ENCODE peak calls at places on chromosomes 1 and 21, in four cellular contexts. One of them, this sample, is unnamed. For H3K4me1, the result is how much of the 10 kb centered on the place peaks cover.

GRCh38 chr1:164689672-164690655 is 131.0 kb downstream of the PBX1 start:
- DNase-seq in GM23248: no peak
- DNase-seq in neural progenitor cell: peak
- DNase-seq in MM.1S: no peak
- DNase-seq in this sample: no peak

GRCh38 chr1:12184008-12184681 is 17.4 kb downstream of the TNFRSF1B start:
- DNase-seq in MM.1S: no peak
- DNase-seq in GM23248: peak
- DNase-seq in neural progenitor cell: peak
- DNase-seq in this sample: peak

GRCh38 chr1:219659005-219659632 is 46.2 kb upstream of the ZC3H11B start:
- DNase-seq in GM23248: peak
- DNase-seq in MM.1S: no peak
- DNase-seq in neural progenitor cell: no peak
- DNase-seq in this sample: no peak

GRCh38 chr1:5637171-5637570 is 355.1 kb downstream of the NPHP4 start:
- DNase-seq in GM23248: peak
- DNase-seq in neural progenitor cell: peak
- DNase-seq in MM.1S: no peak
- DNase-seq in this sample: no peak

GRCh38 chr1:10213186-10213585 is 2.8 kb downstream of the KIF1B start:
- DNase-seq in MM.1S: no peak
- DNase-seq in neural progenitor cell: peak
- DNase-seq in GM23248: peak
- DNase-seq in this sample: no peak

GRCh38 chr1:29280780-29281131 is 44.4 kb downstream of the PTPRU start:
- DNase-seq in neural progenitor cell: no peak
- DNase-seq in GM23248: peak
- DNase-seq in MM.1S: no peak
- DNase-seq in this sample: peak

GRCh38 chr1:111769517-111770146 is 13.9 kb downstream of the DDX20 start:
- DNase-seq in MM.1S: peak
- DNase-seq in neural progenitor cell: peak
- DNase-seq in GM23248: peak
- DNase-seq in this sample: peak

GRCh38 chr1:91564888-91565700 is 64.4 kb downstream of the CDC7 start:
- DNase-seq in neural progenitor cell: peak
- DNase-seq in MM.1S: no peak
- DNase-seq in GM23248: peak
- DNase-seq in this sample: no peak

GRCh38 chr21:41171210-41171609 is 3.2 kb downstream of the BACE2 start:
- DNase-seq in MM.1S: no peak
- DNase-seq in GM23248: no peak
- DNase-seq in neural progenitor cell: no peak
- DNase-seq in this sample: no peak

GRCh38 chr1:33039840-33040239 is 3.2 kb upstream of the AK2 start:
- DNase-seq in MM.1S: no peak
- DNase-seq in neural progenitor cell: no peak
- DNase-seq in GM23248: no peak
- DNase-seq in this sample: no peak

GRCh38 chr1:182624582-182624981 is 20.4 kb upstream of the RGS16 start:
- DNase-seq in neural progenitor cell: no peak
- DNase-seq in MM.1S: no peak
- DNase-seq in GM23248: no peak
- DNase-seq in this sample: no peak

GRCh38 chr1:22077728-22078127 is 25.2 kb downstream of the CDC42 start:
- DNase-seq in GM23248: peak
- DNase-seq in MM.1S: no peak
- DNase-seq in neural progenitor cell: no peak
- DNase-seq in this sample: no peak

GRCh38 chr1:156852414-156852874 is 6.5 kb downstream of the INSRR start:
- DNase-seq in GM23248: peak
- DNase-seq in neural progenitor cell: no peak
- DNase-seq in MM.1S: no peak
- DNase-seq in this sample: no peak

GRCh38 chr21:40516336-40516735 is 330.6 kb downstream of the DSCAM start:
- DNase-seq in MM.1S: no peak
- DNase-seq in neural progenitor cell: peak
- DNase-seq in GM23248: no peak
- DNase-seq in this sample: no peak

GRCh38 chr1:39540504-39541031 is 36.0 kb downstream of the PABPC4 start:
- DNase-seq in GM23248: peak
- DNase-seq in neural progenitor cell: no peak
- DNase-seq in MM.1S: no peak
- DNase-seq in this sample: no peak

GRCh38 chr21:37319551-37319950 is 47.0 kb upstream of the DYRK1A start:
- DNase-seq in neural progenitor cell: no peak
- DNase-seq in MM.1S: no peak
- DNase-seq in GM23248: no peak
- DNase-seq in this sample: no peak

GRCh38 chr1:239951518-239952130 is 140.1 kb upstream of the FMN2 start:
- DNase-seq in MM.1S: peak
- DNase-seq in GM23248: peak
- DNase-seq in neural progenitor cell: peak
- DNase-seq in this sample: peak

GRCh38 chr1:19636065-19636464 is 8.0 kb upstream of the NBL1 start:
- DNase-seq in neural progenitor cell: no peak
- DNase-seq in MM.1S: no peak
- DNase-seq in GM23248: no peak
- DNase-seq in this sample: no peak

GRCh38 chr1:193799948-193800690 is 613.7 kb upstream of the B3GALT2 start:
- DNase-seq in GM23248: no peak
- DNase-seq in neural progenitor cell: no peak
- DNase-seq in MM.1S: no peak
- DNase-seq in this sample: no peak

GRCh38 chr21:44931137-44931500 is 8.7 kb upstream of the SLX9 start:
- DNase-seq in MM.1S: no peak
- DNase-seq in neural progenitor cell: no peak
- DNase-seq in GM23248: peak
- DNase-seq in this sample: no peak

GRCh38 chr21:37398697-37399096 is 32.1 kb downstream of the DYRK1A start:
- DNase-seq in GM23248: no peak
- DNase-seq in neural progenitor cell: no peak
- DNase-seq in MM.1S: no peak
- DNase-seq in this sample: no peak

GRCh38 chr1:219433471-219434131 is 179.3 kb downstream of the ZC3H11B start:
- DNase-seq in neural progenitor cell: no peak
- DNase-seq in MM.1S: no peak
- DNase-seq in GM23248: no peak
- DNase-seq in this sample: no peak

GRCh38 chr1:171611306-171611705 is 10.7 kb upstream of the MYOCOS start:
- DNase-seq in neural progenitor cell: no peak
- DNase-seq in GM23248: peak
- DNase-seq in MM.1S: no peak
- DNase-seq in this sample: no peak

GRCh38 chr1:40862008-40862863 is at the start of gene CITED4:
- DNase-seq in GM23248: peak
- DNase-seq in neural progenitor cell: peak
- DNase-seq in MM.1S: peak
- DNase-seq in this sample: peak

GRCh38 chr1:218377143-218377660 is 32.1 kb downstream of the TGFB2 start:
- DNase-seq in MM.1S: peak
- DNase-seq in neural progenitor cell: no peak
- DNase-seq in GM23248: peak
- DNase-seq in this sample: no peak

GRCh38 chr1:202835548-202836072 is 24.9 kb downstream of the PCAT6 start:
- DNase-seq in MM.1S: no peak
- DNase-seq in GM23248: no peak
- DNase-seq in neural progenitor cell: no peak
- DNase-seq in this sample: no peak

GRCh38 chr1:239247299-239247698 is 139.1 kb upstream of the CHRM3 start:
- DNase-seq in GM23248: no peak
- DNase-seq in MM.1S: no peak
- DNase-seq in neural progenitor cell: no peak
- DNase-seq in this sample: no peak

GRCh38 chr1:37676281-37677243 is 15.8 kb upstream of the CDCA8 start:
- DNase-seq in MM.1S: peak
- DNase-seq in GM23248: no peak
- DNase-seq in neural progenitor cell: no peak
- DNase-seq in this sample: peak

GRCh38 chr1:154295408-154296235 is 23.2 kb downstream of the HAX1 start:
- DNase-seq in MM.1S: peak
- DNase-seq in neural progenitor cell: no peak
- DNase-seq in GM23248: peak
- DNase-seq in this sample: no peak

GRCh38 chr1:4379451-4380175 is 274.8 kb upstream of the AJAP1 start:
- DNase-seq in GM23248: no peak
- DNase-seq in MM.1S: peak
- DNase-seq in neural progenitor cell: no peak
- DNase-seq in this sample: no peak

GRCh38 chr1:34162852-34163766 is 1.9 kb downstream of the CSMD2 start:
- DNase-seq in GM23248: peak
- DNase-seq in neural progenitor cell: peak
- DNase-seq in MM.1S: peak
- DNase-seq in this sample: peak

GRCh38 chr1:76867342-76868130 is at the start of gene ST6GALNAC5:
- DNase-seq in GM23248: peak
- DNase-seq in neural progenitor cell: peak
- DNase-seq in MM.1S: no peak
- DNase-seq in this sample: peak

GRCh38 chr21:23402929-23403520 is 2204.3 kb downstream of the MRPL39 start:
- DNase-seq in GM23248: no peak
- DNase-seq in MM.1S: no peak
- DNase-seq in neural progenitor cell: no peak
- DNase-seq in this sample: no peak

GRCh38 chr1:70633004-70633403 is 221.9 kb downstream of the CTH start:
- DNase-seq in MM.1S: no peak
- DNase-seq in neural progenitor cell: no peak
- DNase-seq in GM23248: no peak
- DNase-seq in this sample: no peak

GRCh38 chr1:70628973-70629372 is 217.9 kb downstream of the CTH start:
- DNase-seq in MM.1S: no peak
- DNase-seq in GM23248: no peak
- DNase-seq in neural progenitor cell: no peak
- DNase-seq in this sample: no peak

DNA sequence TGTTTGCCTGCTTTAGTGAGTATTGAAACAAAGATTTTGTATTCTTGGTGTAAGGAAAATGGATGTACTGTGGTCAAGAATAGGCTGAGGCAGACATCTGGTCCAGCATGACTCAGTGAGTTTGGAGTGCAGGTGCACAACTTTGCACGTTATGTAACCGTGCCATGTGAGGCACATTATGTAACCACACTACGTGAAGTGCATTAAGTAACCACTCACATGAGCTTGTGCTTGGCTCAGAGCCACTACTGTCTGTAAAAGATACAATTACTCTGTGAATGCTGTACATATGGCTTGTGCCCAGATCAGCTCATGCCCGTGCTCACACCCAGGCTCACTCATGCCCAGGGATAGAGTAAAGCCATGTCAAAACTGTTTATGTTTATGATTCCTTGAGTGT is 216.8 kb downstream of the CTH start:
- DNase-seq in neural progenitor cell: no peak
- DNase-seq in GM23248: peak
- DNase-seq in MM.1S: no peak
- DNase-seq in this sample: peak
- TF ChIP-seq EZH2phosphoT487 in neural progenitor cell: no peak
- TF ChIP-seq EZH2phosphoT487 in GM23248: no peak
- TF ChIP-seq EZH2phosphoT487 in MM.1S: no peak
- TF ChIP-seq EZH2phosphoT487 in this sample: no peak

GRCh38 chr1:248840946-248841345 is 2.9 kb downstream of the ZNF672 start:
- DNase-seq in GM23248: peak
- DNase-seq in MM.1S: no peak
- DNase-seq in neural progenitor cell: no peak
- DNase-seq in this sample: no peak
- H3K4me1 ChIP-seq in GM23248: under half
- H3K4me1 ChIP-seq in MM.1S: under half
- H3K4me1 ChIP-seq in neural progenitor cell: under half
- H3K4me1 ChIP-seq in this sample: under half

GRCh38 chr1:92960395-92961130 is 699 bp downstream of the DIPK1A start:
- DNase-seq in GM23248: peak
- DNase-seq in MM.1S: peak
- DNase-seq in neural progenitor cell: peak
- DNase-seq in this sample: peak

GRCh38 chr1:92956254-92956653 is 5.0 kb downstream of the DIPK1A start:
- DNase-seq in GM23248: no peak
- DNase-seq in neural progenitor cell: no peak
- DNase-seq in MM.1S: no peak
- DNase-seq in this sample: no peak

GRCh38 chr1:92953491-92953890 is 7.8 kb downstream of the DIPK1A start:
- DNase-seq in neural progenitor cell: no peak
- DNase-seq in GM23248: no peak
- DNase-seq in MM.1S: peak
- DNase-seq in this sample: no peak

GRCh38 chr1:92958203-92958970 is 2.9 kb downstream of the DIPK1A start:
- DNase-seq in neural progenitor cell: no peak
- DNase-seq in GM23248: no peak
- DNase-seq in MM.1S: no peak
- DNase-seq in this sample: peak

DNA sequence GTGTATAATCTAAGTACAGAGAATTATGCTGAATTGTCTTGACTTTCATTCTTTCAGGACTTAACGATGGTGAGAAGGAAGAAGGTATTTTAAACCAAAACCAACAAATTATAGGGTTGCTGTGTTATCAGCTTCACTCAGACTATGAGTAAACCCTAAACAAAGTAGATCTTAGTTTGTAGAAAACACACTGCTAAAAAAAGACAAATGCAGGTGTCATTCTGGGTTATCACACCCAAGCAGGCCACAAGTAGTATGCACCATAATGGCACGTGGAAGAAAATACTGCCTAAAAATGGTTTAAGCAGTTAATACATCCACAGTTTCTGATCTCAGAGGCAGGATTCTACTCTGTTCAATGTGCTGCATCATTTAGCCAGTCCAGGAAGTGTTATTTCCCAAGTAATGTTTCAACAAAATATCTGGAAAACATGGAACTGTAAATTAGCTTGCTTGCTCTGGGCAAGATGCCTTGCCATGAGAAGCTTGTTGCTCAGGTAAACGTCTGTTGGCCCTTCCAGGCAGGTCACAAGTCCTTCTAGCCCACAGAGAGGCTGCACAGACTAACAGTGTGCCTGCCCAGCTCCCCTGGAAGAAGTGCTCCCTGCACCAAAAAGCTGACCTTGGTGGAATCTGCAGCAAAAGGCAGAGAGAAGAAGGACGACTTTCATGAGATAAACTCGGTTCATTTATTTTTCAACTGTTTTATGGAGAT is 4.1 kb downstream of the DIPK1A start:
- DNase-seq in GM23248: no peak
- DNase-seq in MM.1S: peak
- DNase-seq in neural progenitor cell: no peak
- DNase-seq in this sample: no peak
- TF ChIP-seq EZH2phosphoT487 in GM23248: no peak
- TF ChIP-seq EZH2phosphoT487 in MM.1S: no peak
- TF ChIP-seq EZH2phosphoT487 in neural progenitor cell: no peak
- TF ChIP-seq EZH2phosphoT487 in this sample: no peak

DNA sequence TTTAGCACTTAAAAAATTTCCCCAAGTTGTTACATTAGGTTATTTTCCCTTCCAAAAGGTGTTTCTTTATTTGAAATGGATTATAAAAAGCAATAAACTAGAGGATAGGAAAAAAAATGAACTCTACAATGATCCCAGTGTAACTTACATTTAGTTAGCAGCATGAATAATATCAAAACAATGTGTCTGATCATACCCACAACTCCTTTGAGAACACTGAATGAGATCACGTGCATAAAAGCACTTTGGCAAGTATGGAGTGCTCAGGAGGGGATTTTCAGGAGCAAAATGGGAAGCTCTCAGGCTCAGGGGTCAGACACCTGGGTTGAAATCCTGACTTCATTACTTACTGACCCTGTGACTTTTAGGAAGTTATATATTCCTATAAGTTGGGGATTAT is 369.7 kb upstream of the PROX1 start:
- DNase-seq in neural progenitor cell: no peak
- DNase-seq in GM23248: no peak
- DNase-seq in MM.1S: no peak
- DNase-seq in this sample: no peak
- H3K4me1 ChIP-seq in neural progenitor cell: under half
- H3K4me1 ChIP-seq in GM23248: under half
- H3K4me1 ChIP-seq in MM.1S: under half
- H3K4me1 ChIP-seq in this sample: under half

This sample was measured in hepatocyte.